ENCODE peak calls at places on chromosomes 2 and 18, in ten cellular contexts. One of them, this sample, is unnamed.

GRCh38 chr2:218570850-218571249 is 2.2 kb downstream of the CNOT9 start:
- DNase-seq in HL-60: no peak
- DNase-seq in GM23338: no peak
- DNase-seq in GM12878: no peak
- DNase-seq in stomach: no peak
- DNase-seq in HCT116: no peak
- DNase-seq in H1: no peak
- DNase-seq in SK-N-SH: no peak
- DNase-seq in upper lobe of left lung: no peak
- DNase-seq in sigmoid colon: no peak
- DNase-seq in this sample: no peak

GRCh38 chr2:127859712-127860085 is 1.7 kb upstream of the POLR2D start:
- DNase-seq in upper lobe of left lung: peak
- DNase-seq in stomach: peak
- DNase-seq in H1: peak
- DNase-seq in GM12878: no peak
- DNase-seq in GM23338: peak
- DNase-seq in SK-N-SH: no peak
- DNase-seq in sigmoid colon: no peak
- DNase-seq in HL-60: peak
- DNase-seq in HCT116: peak
- DNase-seq in this sample: peak

GRCh38 chr2:59935005-59935404 is 618.4 kb downstream of the BCL11A start:
- DNase-seq in upper lobe of left lung: no peak
- DNase-seq in stomach: no peak
- DNase-seq in HL-60: no peak
- DNase-seq in H1: no peak
- DNase-seq in GM12878: no peak
- DNase-seq in HCT116: no peak
- DNase-seq in SK-N-SH: peak
- DNase-seq in GM23338: peak
- DNase-seq in sigmoid colon: no peak
- DNase-seq in this sample: no peak

GRCh38 chr2:145258903-145259579 is 739.1 kb upstream of the ZEB2 start:
- DNase-seq in HCT116: no peak
- DNase-seq in H1: no peak
- DNase-seq in GM23338: no peak
- DNase-seq in stomach: no peak
- DNase-seq in SK-N-SH: no peak
- DNase-seq in GM12878: no peak
- DNase-seq in upper lobe of left lung: no peak
- DNase-seq in HL-60: peak
- DNase-seq in sigmoid colon: no peak
- DNase-seq in this sample: no peak

GRCh38 chr2:7703523-7704144 is 786.4 kb downstream of the RNF144A start:
- DNase-seq in SK-N-SH: no peak
- DNase-seq in sigmoid colon: no peak
- DNase-seq in H1: peak
- DNase-seq in stomach: no peak
- DNase-seq in upper lobe of left lung: no peak
- DNase-seq in GM12878: no peak
- DNase-seq in HCT116: no peak
- DNase-seq in HL-60: no peak
- DNase-seq in GM23338: peak
- DNase-seq in this sample: no peak

GRCh38 chr2:239299218-239299939 is 101.4 kb downstream of the HDAC4 start:
- DNase-seq in GM12878: no peak
- DNase-seq in H1: no peak
- DNase-seq in SK-N-SH: no peak
- DNase-seq in upper lobe of left lung: peak
- DNase-seq in GM23338: no peak
- DNase-seq in sigmoid colon: peak
- DNase-seq in HCT116: no peak
- DNase-seq in stomach: no peak
- DNase-seq in HL-60: no peak
- DNase-seq in this sample: no peak

GRCh38 chr2:217873371-217873770 is 129.4 kb downstream of the TNS1 start:
- DNase-seq in stomach: no peak
- DNase-seq in H1: no peak
- DNase-seq in upper lobe of left lung: no peak
- DNase-seq in GM12878: no peak
- DNase-seq in HL-60: no peak
- DNase-seq in HCT116: no peak
- DNase-seq in GM23338: peak
- DNase-seq in SK-N-SH: no peak
- DNase-seq in sigmoid colon: no peak
- DNase-seq in this sample: no peak

GRCh38 chr2:186576614-186577013 is 13.2 kb upstream of the ITGAV start:
- DNase-seq in sigmoid colon: no peak
- DNase-seq in H1: no peak
- DNase-seq in GM12878: no peak
- DNase-seq in HL-60: no peak
- DNase-seq in stomach: no peak
- DNase-seq in GM23338: no peak
- DNase-seq in upper lobe of left lung: no peak
- DNase-seq in HCT116: no peak
- DNase-seq in SK-N-SH: no peak
- DNase-seq in this sample: no peak

GRCh38 chr2:191308026-191308425 is 62.8 kb downstream of the MYO1B start:
- DNase-seq in GM12878: no peak
- DNase-seq in sigmoid colon: no peak
- DNase-seq in upper lobe of left lung: no peak
- DNase-seq in HCT116: no peak
- DNase-seq in HL-60: no peak
- DNase-seq in H1: no peak
- DNase-seq in SK-N-SH: no peak
- DNase-seq in GM23338: no peak
- DNase-seq in stomach: no peak
- DNase-seq in this sample: no peak

GRCh38 chr2:215354771-215355695 is 43.2 kb downstream of the ATIC start:
- DNase-seq in H1: no peak
- DNase-seq in HCT116: no peak
- DNase-seq in SK-N-SH: no peak
- DNase-seq in upper lobe of left lung: no peak
- DNase-seq in stomach: no peak
- DNase-seq in GM23338: no peak
- DNase-seq in HL-60: no peak
- DNase-seq in GM12878: no peak
- DNase-seq in sigmoid colon: no peak
- DNase-seq in this sample: no peak

GRCh38 chr2:98822301-98823164 is 91.6 kb upstream of the MGAT4A start:
- DNase-seq in H1: peak
- DNase-seq in sigmoid colon: no peak
- DNase-seq in stomach: peak
- DNase-seq in upper lobe of left lung: peak
- DNase-seq in GM23338: peak
- DNase-seq in SK-N-SH: peak
- DNase-seq in HL-60: no peak
- DNase-seq in HCT116: no peak
- DNase-seq in GM12878: no peak
- DNase-seq in this sample: peak

GRCh38 chr2:45981388-45981930 is 315.7 kb upstream of the EPAS1 start:
- DNase-seq in sigmoid colon: no peak
- DNase-seq in H1: peak
- DNase-seq in HCT116: no peak
- DNase-seq in HL-60: no peak
- DNase-seq in SK-N-SH: no peak
- DNase-seq in GM12878: no peak
- DNase-seq in upper lobe of left lung: no peak
- DNase-seq in GM23338: no peak
- DNase-seq in stomach: no peak
- DNase-seq in this sample: no peak

GRCh38 chr2:42052702-42053481 is 5.1 kb downstream of the PKDCC start:
- DNase-seq in HL-60: no peak
- DNase-seq in GM23338: no peak
- DNase-seq in upper lobe of left lung: no peak
- DNase-seq in HCT116: no peak
- DNase-seq in SK-N-SH: no peak
- DNase-seq in H1: no peak
- DNase-seq in stomach: no peak
- DNase-seq in sigmoid colon: no peak
- DNase-seq in GM12878: no peak
- DNase-seq in this sample: no peak

GRCh38 chr2:26903676-26904075 is 55.7 kb downstream of the DPYSL5 start:
- DNase-seq in HCT116: no peak
- DNase-seq in GM23338: no peak
- DNase-seq in GM12878: no peak
- DNase-seq in H1: no peak
- DNase-seq in HL-60: no peak
- DNase-seq in stomach: no peak
- DNase-seq in sigmoid colon: no peak
- DNase-seq in SK-N-SH: no peak
- DNase-seq in upper lobe of left lung: no peak
- DNase-seq in this sample: no peak

GRCh38 chr2:234947556-234947955 is 4.3 kb upstream of the SH3BP4 start:
- DNase-seq in H1: no peak
- DNase-seq in SK-N-SH: no peak
- DNase-seq in stomach: no peak
- DNase-seq in HCT116: no peak
- DNase-seq in upper lobe of left lung: no peak
- DNase-seq in HL-60: no peak
- DNase-seq in sigmoid colon: no peak
- DNase-seq in GM23338: no peak
- DNase-seq in GM12878: no peak
- DNase-seq in this sample: no peak

GRCh38 chr2:237695201-237695780 is 67.9 kb downstream of the LRRFIP1 start:
- DNase-seq in HL-60: peak
- DNase-seq in upper lobe of left lung: no peak
- DNase-seq in sigmoid colon: peak
- DNase-seq in SK-N-SH: no peak
- DNase-seq in H1: no peak
- DNase-seq in stomach: no peak
- DNase-seq in GM23338: no peak
- DNase-seq in GM12878: peak
- DNase-seq in HCT116: peak
- DNase-seq in this sample: no peak

GRCh38 chr2:152740743-152741328 is 22.4 kb downstream of the ARL6IP6 start:
- DNase-seq in SK-N-SH: peak
- DNase-seq in HCT116: peak
- DNase-seq in GM23338: peak
- DNase-seq in sigmoid colon: no peak
- DNase-seq in HL-60: no peak
- DNase-seq in H1: no peak
- DNase-seq in GM12878: no peak
- DNase-seq in upper lobe of left lung: no peak
- DNase-seq in stomach: no peak
- DNase-seq in this sample: no peak

GRCh38 chr18:78794031-78794430 is 185.6 kb upstream of the SALL3 start:
- DNase-seq in GM23338: no peak
- DNase-seq in GM12878: no peak
- DNase-seq in HCT116: no peak
- DNase-seq in stomach: no peak
- DNase-seq in HL-60: no peak
- DNase-seq in sigmoid colon: peak
- DNase-seq in SK-N-SH: no peak
- DNase-seq in upper lobe of left lung: no peak
- DNase-seq in H1: no peak
- DNase-seq in this sample: no peak

GRCh38 chr2:157173740-157174184 is 83.7 kb upstream of the GALNT5 start:
- DNase-seq in upper lobe of left lung: no peak
- DNase-seq in GM23338: no peak
- DNase-seq in stomach: no peak
- DNase-seq in HL-60: no peak
- DNase-seq in H1: no peak
- DNase-seq in GM12878: no peak
- DNase-seq in SK-N-SH: peak
- DNase-seq in sigmoid colon: no peak
- DNase-seq in HCT116: no peak
- DNase-seq in this sample: no peak
- TF ChIP-seq POLR2AphosphoS5 in upper lobe of left lung: peak
- TF ChIP-seq POLR2AphosphoS5 in GM23338: no peak
- TF ChIP-seq POLR2AphosphoS5 in stomach: peak
- TF ChIP-seq POLR2AphosphoS5 in HL-60: no peak
- TF ChIP-seq POLR2AphosphoS5 in H1: no peak
- TF ChIP-seq POLR2AphosphoS5 in GM12878: no peak
- TF ChIP-seq POLR2AphosphoS5 in SK-N-SH: peak
- TF ChIP-seq POLR2AphosphoS5 in sigmoid colon: peak
- TF ChIP-seq POLR2AphosphoS5 in HCT116: no peak
- TF ChIP-seq POLR2AphosphoS5 in this sample: no peak

GRCh38 chr2:62304429-62305417 is 108.8 kb downstream of the B3GNT2 start:
- DNase-seq in sigmoid colon: no peak
- DNase-seq in SK-N-SH: peak
- DNase-seq in HCT116: peak
- DNase-seq in GM23338: peak
- DNase-seq in HL-60: peak
- DNase-seq in GM12878: peak
- DNase-seq in upper lobe of left lung: peak
- DNase-seq in stomach: peak
- DNase-seq in H1: no peak
- DNase-seq in this sample: no peak
- TF ChIP-seq POLR2AphosphoS5 in sigmoid colon: no peak
- TF ChIP-seq POLR2AphosphoS5 in SK-N-SH: no peak
- TF ChIP-seq POLR2AphosphoS5 in HCT116: no peak
- TF ChIP-seq POLR2AphosphoS5 in GM23338: no peak
- TF ChIP-seq POLR2AphosphoS5 in HL-60: peak
- TF ChIP-seq POLR2AphosphoS5 in GM12878: peak
- TF ChIP-seq POLR2AphosphoS5 in upper lobe of left lung: peak
- TF ChIP-seq POLR2AphosphoS5 in stomach: no peak
- TF ChIP-seq POLR2AphosphoS5 in H1: no peak
- TF ChIP-seq POLR2AphosphoS5 in this sample: no peak

DNA sequence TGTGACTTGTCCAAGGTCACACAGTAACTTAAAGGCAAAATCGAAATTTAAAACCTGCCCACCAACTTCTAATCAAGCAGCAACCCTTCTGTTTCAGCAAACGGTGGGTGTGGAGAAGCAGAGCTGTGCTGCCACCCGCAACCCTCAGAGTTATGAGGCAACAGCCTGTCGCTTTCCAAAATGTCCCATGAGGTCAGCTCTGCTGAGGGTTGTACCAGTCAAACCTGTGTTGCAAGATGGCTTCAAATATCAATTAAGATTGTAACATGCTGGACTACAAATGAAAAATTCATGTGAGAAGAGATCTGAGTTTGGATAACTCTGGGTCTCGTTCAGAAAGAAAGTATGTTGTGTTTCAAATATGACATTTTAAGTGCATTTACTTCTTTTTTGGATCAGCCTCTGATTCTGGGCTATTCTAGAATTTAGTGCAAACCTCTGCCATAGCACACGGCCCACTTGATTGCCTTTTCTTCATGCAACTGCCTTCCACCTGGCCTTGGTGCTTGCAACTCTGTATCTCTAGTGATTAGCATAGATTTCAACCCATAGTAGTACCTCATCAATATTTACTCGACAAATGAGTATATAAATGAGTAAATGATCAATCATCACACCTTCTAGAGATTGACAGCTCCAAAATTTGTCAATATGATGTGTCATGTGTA is 69.3 kb downstream of the TIMM21 start:
- DNase-seq in HCT116: no peak
- DNase-seq in upper lobe of left lung: peak
- DNase-seq in GM12878: no peak
- DNase-seq in sigmoid colon: no peak
- DNase-seq in SK-N-SH: no peak
- DNase-seq in stomach: peak
- DNase-seq in H1: no peak
- DNase-seq in GM23338: no peak
- DNase-seq in HL-60: peak
- DNase-seq in this sample: no peak
- TF ChIP-seq POLR2AphosphoS5 in HCT116: no peak
- TF ChIP-seq POLR2AphosphoS5 in upper lobe of left lung: no peak
- TF ChIP-seq POLR2AphosphoS5 in GM12878: no peak
- TF ChIP-seq POLR2AphosphoS5 in sigmoid colon: no peak
- TF ChIP-seq POLR2AphosphoS5 in SK-N-SH: no peak
- TF ChIP-seq POLR2AphosphoS5 in stomach: no peak
- TF ChIP-seq POLR2AphosphoS5 in H1: no peak
- TF ChIP-seq POLR2AphosphoS5 in GM23338: no peak
- TF ChIP-seq POLR2AphosphoS5 in HL-60: no peak
- TF ChIP-seq POLR2AphosphoS5 in this sample: no peak

GRCh38 chr2:88416016-88416663 is 36.4 kb downstream of the FOXI3 start:
- DNase-seq in stomach: no peak
- DNase-seq in upper lobe of left lung: no peak
- DNase-seq in HCT116: no peak
- DNase-seq in HL-60: no peak
- DNase-seq in GM12878: no peak
- DNase-seq in H1: peak
- DNase-seq in sigmoid colon: no peak
- DNase-seq in SK-N-SH: no peak
- DNase-seq in GM23338: peak
- DNase-seq in this sample: no peak
- TF ChIP-seq POLR2AphosphoS5 in stomach: no peak
- TF ChIP-seq POLR2AphosphoS5 in upper lobe of left lung: no peak
- TF ChIP-seq POLR2AphosphoS5 in HCT116: no peak
- TF ChIP-seq POLR2AphosphoS5 in HL-60: no peak
- TF ChIP-seq POLR2AphosphoS5 in GM12878: no peak
- TF ChIP-seq POLR2AphosphoS5 in H1: no peak
- TF ChIP-seq POLR2AphosphoS5 in sigmoid colon: no peak
- TF ChIP-seq POLR2AphosphoS5 in SK-N-SH: no peak
- TF ChIP-seq POLR2AphosphoS5 in GM23338: no peak
- TF ChIP-seq POLR2AphosphoS5 in this sample: no peak